ENCODE peak calls at places on chromosomes 12 and 14, in seven cellular contexts. One of them, this sample, is unnamed.

GRCh38 chr14:87566986-87567385 is 426.0 kb downstream of the GALC start:
- DNase-seq in coronary artery: no peak
- DNase-seq in fibroblast of lung: no peak
- DNase-seq in GM23248: peak; percentile 3
- DNase-seq in CD4-positive, alpha-beta T cell: no peak
- DNase-seq in right cardiac atrium: no peak
- DNase-seq in PC-9: no peak
- DNase-seq in this sample: no peak

GRCh38 chr12:4287325-4288290 is 14.0 kb downstream of the CCND2 start:
- DNase-seq in coronary artery: no peak
- DNase-seq in fibroblast of lung: peak; percentile 54
- DNase-seq in GM23248: peak; percentile 35
- DNase-seq in CD4-positive, alpha-beta T cell: no peak
- DNase-seq in right cardiac atrium: no peak
- DNase-seq in PC-9: no peak
- DNase-seq in this sample: no peak

GRCh38 chr12:26119391-26119981 is 5.4 kb downstream of the BHLHE41 start:
- DNase-seq in coronary artery: no peak
- DNase-seq in fibroblast of lung: peak; percentile 84
- DNase-seq in GM23248: peak; percentile 83
- DNase-seq in CD4-positive, alpha-beta T cell: no peak
- DNase-seq in right cardiac atrium: no peak
- DNase-seq in PC-9: no peak
- DNase-seq in this sample: no peak

GRCh38 chr14:69355955-69356321 is 42.2 kb downstream of the ERH start:
- DNase-seq in coronary artery: peak; percentile 81
- DNase-seq in fibroblast of lung: peak; percentile 50
- DNase-seq in GM23248: peak; percentile 92
- DNase-seq in CD4-positive, alpha-beta T cell: no peak
- DNase-seq in right cardiac atrium: peak; percentile 66
- DNase-seq in PC-9: no peak
- DNase-seq in this sample: no peak

GRCh38 chr14:40099316-40099715 is 667.1 kb upstream of the FBXO33 start:
- DNase-seq in coronary artery: no peak
- DNase-seq in fibroblast of lung: no peak
- DNase-seq in GM23248: no peak
- DNase-seq in CD4-positive, alpha-beta T cell: no peak
- DNase-seq in right cardiac atrium: no peak
- DNase-seq in PC-9: no peak
- DNase-seq in this sample: no peak

GRCh38 chr12:120175537-120175936 is 19.0 kb downstream of the GCN1 start:
- DNase-seq in coronary artery: no peak
- DNase-seq in fibroblast of lung: no peak
- DNase-seq in GM23248: no peak
- DNase-seq in CD4-positive, alpha-beta T cell: no peak
- DNase-seq in right cardiac atrium: no peak
- DNase-seq in PC-9: no peak
- DNase-seq in this sample: no peak

GRCh38 chr14:104983231-104983721 is 2.3 kb upstream of the CLBA1 start:
- DNase-seq in coronary artery: no peak
- DNase-seq in fibroblast of lung: no peak
- DNase-seq in GM23248: no peak
- DNase-seq in CD4-positive, alpha-beta T cell: no peak
- DNase-seq in right cardiac atrium: no peak
- DNase-seq in PC-9: no peak
- DNase-seq in this sample: no peak

GRCh38 chr12:53100466-53101151 is 2.7 kb upstream of the SOAT2 start:
- DNase-seq in coronary artery: peak; percentile 64
- DNase-seq in fibroblast of lung: no peak
- DNase-seq in GM23248: no peak
- DNase-seq in CD4-positive, alpha-beta T cell: no peak
- DNase-seq in right cardiac atrium: no peak
- DNase-seq in PC-9: no peak
- DNase-seq in this sample: no peak

GRCh38 chr14:55139152-55139551 is 10.1 kb downstream of the LGALS3 start:
- DNase-seq in coronary artery: no peak
- DNase-seq in fibroblast of lung: no peak
- DNase-seq in GM23248: no peak
- DNase-seq in CD4-positive, alpha-beta T cell: no peak
- DNase-seq in right cardiac atrium: no peak
- DNase-seq in PC-9: no peak
- DNase-seq in this sample: no peak

GRCh38 chr14:69460093-69460701 is 24.3 kb upstream of the PLEKHD1 start:
- DNase-seq in coronary artery: no peak
- DNase-seq in fibroblast of lung: peak; percentile 95
- DNase-seq in GM23248: peak; percentile 93
- DNase-seq in CD4-positive, alpha-beta T cell: peak; percentile 21
- DNase-seq in right cardiac atrium: peak; percentile 56
- DNase-seq in PC-9: peak; percentile 69
- DNase-seq in this sample: peak; percentile 48

GRCh38 chr14:68260121-68260520 is 440.5 kb downstream of the RAD51B start:
- DNase-seq in coronary artery: no peak
- DNase-seq in fibroblast of lung: no peak
- DNase-seq in GM23248: no peak
- DNase-seq in CD4-positive, alpha-beta T cell: no peak
- DNase-seq in right cardiac atrium: no peak
- DNase-seq in PC-9: no peak
- DNase-seq in this sample: no peak

GRCh38 chr14:72196237-72196636 is 264.0 kb downstream of the RGS6 start:
- DNase-seq in coronary artery: no peak
- DNase-seq in fibroblast of lung: no peak
- DNase-seq in GM23248: no peak
- DNase-seq in CD4-positive, alpha-beta T cell: no peak
- DNase-seq in right cardiac atrium: no peak
- DNase-seq in PC-9: no peak
- DNase-seq in this sample: no peak

GRCh38 chr14:59534361-59534987 is 42.1 kb downstream of the CCDC175 start:
- DNase-seq in coronary artery: no peak
- DNase-seq in fibroblast of lung: peak; percentile 60
- DNase-seq in GM23248: no peak
- DNase-seq in CD4-positive, alpha-beta T cell: no peak
- DNase-seq in right cardiac atrium: no peak
- DNase-seq in PC-9: no peak
- DNase-seq in this sample: no peak

GRCh38 chr12:92295523-92295922 is 149.9 kb upstream of the BTG1 start:
- DNase-seq in coronary artery: no peak
- DNase-seq in fibroblast of lung: no peak
- DNase-seq in GM23248: peak; percentile 74
- DNase-seq in CD4-positive, alpha-beta T cell: no peak
- DNase-seq in right cardiac atrium: no peak
- DNase-seq in PC-9: no peak
- DNase-seq in this sample: no peak

GRCh38 chr12:107519906-107520859 is 165.4 kb upstream of the PWP1 start:
- DNase-seq in coronary artery: no peak
- DNase-seq in fibroblast of lung: no peak
- DNase-seq in GM23248: no peak
- DNase-seq in CD4-positive, alpha-beta T cell: no peak
- DNase-seq in right cardiac atrium: no peak
- DNase-seq in PC-9: no peak
- DNase-seq in this sample: no peak

GRCh38 chr12:50062733-50063452 is 5.5 kb downstream of the ASIC1 start:
- DNase-seq in coronary artery: no peak
- DNase-seq in fibroblast of lung: no peak
- DNase-seq in GM23248: no peak
- DNase-seq in CD4-positive, alpha-beta T cell: no peak
- DNase-seq in right cardiac atrium: no peak
- DNase-seq in PC-9: peak; percentile 38
- DNase-seq in this sample: no peak

GRCh38 chr14:104898870-104899510 is 25.7 kb upstream of the PLD4 start:
- DNase-seq in coronary artery: peak; percentile 58
- DNase-seq in fibroblast of lung: peak; percentile 5
- DNase-seq in GM23248: no peak
- DNase-seq in CD4-positive, alpha-beta T cell: no peak
- DNase-seq in right cardiac atrium: peak; percentile 38
- DNase-seq in PC-9: no peak
- DNase-seq in this sample: no peak

GRCh38 chr14:53525608-53526007 is 372.5 kb upstream of the DDHD1 start:
- DNase-seq in coronary artery: no peak
- DNase-seq in fibroblast of lung: peak; percentile 62
- DNase-seq in GM23248: peak; percentile 84
- DNase-seq in CD4-positive, alpha-beta T cell: no peak
- DNase-seq in right cardiac atrium: no peak
- DNase-seq in PC-9: no peak
- DNase-seq in this sample: no peak

GRCh38 chr12:86838709-86839108 is 582.5 kb upstream of the MGAT4C start:
- DNase-seq in coronary artery: no peak
- DNase-seq in fibroblast of lung: peak; percentile 17
- DNase-seq in GM23248: no peak
- DNase-seq in CD4-positive, alpha-beta T cell: no peak
- DNase-seq in right cardiac atrium: no peak
- DNase-seq in PC-9: no peak
- DNase-seq in this sample: no peak

GRCh38 chr14:24403294-24404013 is 4.7 kb downstream of the NYNRIN start:
- DNase-seq in coronary artery: no peak
- DNase-seq in fibroblast of lung: peak; percentile 61
- DNase-seq in GM23248: peak; percentile 46
- DNase-seq in CD4-positive, alpha-beta T cell: no peak
- DNase-seq in right cardiac atrium: no peak
- DNase-seq in PC-9: no peak
- DNase-seq in this sample: no peak
- H3K27ac ChIP-seq in coronary artery: no peak overlapping the region
- H3K27ac ChIP-seq in fibroblast of lung: no peak overlapping the region
- H3K27ac ChIP-seq in GM23248: no peak overlapping the region
- H3K27ac ChIP-seq in CD4-positive, alpha-beta T cell: no peak overlapping the region
- H3K27ac ChIP-seq in right cardiac atrium: no peak overlapping the region
- H3K27ac ChIP-seq in PC-9: no peak overlapping the region
- H3K27ac ChIP-seq in this sample: no peak overlapping the region

GRCh38 chr14:93039649-93040315 is 75.9 kb downstream of the ITPK1 start:
- DNase-seq in coronary artery: no peak
- DNase-seq in fibroblast of lung: no peak
- DNase-seq in GM23248: no peak
- DNase-seq in CD4-positive, alpha-beta T cell: no peak
- DNase-seq in right cardiac atrium: no peak
- DNase-seq in PC-9: no peak
- DNase-seq in this sample: no peak
- H3K27ac ChIP-seq in coronary artery: peak overlapping the region; percentile 88
- H3K27ac ChIP-seq in fibroblast of lung: no peak overlapping the region
- H3K27ac ChIP-seq in GM23248: no peak overlapping the region
- H3K27ac ChIP-seq in CD4-positive, alpha-beta T cell: no peak overlapping the region
- H3K27ac ChIP-seq in right cardiac atrium: peak overlapping the region; percentile 93
- H3K27ac ChIP-seq in PC-9: peak overlapping the region; percentile 90
- H3K27ac ChIP-seq in this sample: peak overlapping the region; percentile 25

GRCh38 chr14:35158951-35159653 is 36.8 kb downstream of the PRORP start:
- DNase-seq in coronary artery: no peak
- DNase-seq in fibroblast of lung: no peak
- DNase-seq in GM23248: no peak
- DNase-seq in CD4-positive, alpha-beta T cell: no peak
- DNase-seq in right cardiac atrium: no peak
- DNase-seq in PC-9: no peak
- DNase-seq in this sample: no peak

GRCh38 chr14:35163384-35163783 is 41.0 kb downstream of the PRORP start:
- DNase-seq in coronary artery: no peak
- DNase-seq in fibroblast of lung: no peak
- DNase-seq in GM23248: no peak
- DNase-seq in CD4-positive, alpha-beta T cell: no peak
- DNase-seq in right cardiac atrium: no peak
- DNase-seq in PC-9: no peak
- DNase-seq in this sample: no peak

GRCh38 chr14:35161231-35161630 is 38.9 kb downstream of the PRORP start:
- DNase-seq in coronary artery: no peak
- DNase-seq in fibroblast of lung: no peak
- DNase-seq in GM23248: no peak
- DNase-seq in CD4-positive, alpha-beta T cell: no peak
- DNase-seq in right cardiac atrium: no peak
- DNase-seq in PC-9: no peak
- DNase-seq in this sample: no peak

GRCh38 chr14:35158491-35158890 is 36.1 kb downstream of the PRORP start:
- DNase-seq in coronary artery: no peak
- DNase-seq in fibroblast of lung: no peak
- DNase-seq in GM23248: no peak
- DNase-seq in CD4-positive, alpha-beta T cell: no peak
- DNase-seq in right cardiac atrium: no peak
- DNase-seq in PC-9: no peak
- DNase-seq in this sample: no peak

DNA sequence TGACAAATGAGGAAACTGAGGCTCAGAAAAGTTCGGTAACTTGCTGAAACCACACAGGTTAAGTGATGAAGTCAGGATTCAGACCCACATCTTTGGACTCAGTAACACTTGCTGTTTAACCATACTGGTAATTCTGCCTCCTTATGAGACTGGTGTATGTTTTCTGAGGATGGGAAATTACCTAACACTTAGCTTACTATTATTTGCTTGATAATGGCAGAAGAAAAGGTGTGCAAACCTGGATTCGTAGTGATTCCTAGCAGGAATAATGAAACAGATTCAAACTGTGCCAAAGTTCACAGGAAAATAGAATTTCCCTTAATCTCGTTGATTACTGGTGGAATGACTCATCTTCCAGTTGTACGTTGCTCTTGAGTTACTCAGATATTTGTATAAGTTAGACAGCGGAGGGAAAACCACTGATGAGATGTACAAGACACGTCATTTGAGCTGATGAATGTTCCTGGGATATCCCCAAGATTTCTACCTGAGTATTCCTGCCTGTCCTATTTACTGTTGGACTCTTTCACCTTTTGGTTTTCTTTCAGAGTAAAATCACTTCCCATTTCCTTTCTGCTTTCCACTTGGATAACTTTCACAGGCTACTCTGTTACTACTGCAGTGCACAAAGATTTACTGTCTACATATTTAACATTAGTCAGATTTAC is 37.5 kb downstream of the PRORP start:
- DNase-seq in coronary artery: no peak
- DNase-seq in fibroblast of lung: peak; percentile 89
- DNase-seq in GM23248: peak; percentile 96
- DNase-seq in CD4-positive, alpha-beta T cell: no peak
- DNase-seq in right cardiac atrium: no peak
- DNase-seq in PC-9: peak; percentile 7
- DNase-seq in this sample: peak; percentile 91
- H3K27ac ChIP-seq in coronary artery: peak overlapping the region; percentile 39
- H3K27ac ChIP-seq in fibroblast of lung: peak overlapping the region; percentile 62
- H3K27ac ChIP-seq in GM23248: peak overlapping the region; percentile 21
- H3K27ac ChIP-seq in CD4-positive, alpha-beta T cell: no peak overlapping the region
- H3K27ac ChIP-seq in right cardiac atrium: no peak overlapping the region
- H3K27ac ChIP-seq in PC-9: peak overlapping the region; percentile 65
- H3K27ac ChIP-seq in this sample: peak overlapping the region; percentile 44

DNA sequence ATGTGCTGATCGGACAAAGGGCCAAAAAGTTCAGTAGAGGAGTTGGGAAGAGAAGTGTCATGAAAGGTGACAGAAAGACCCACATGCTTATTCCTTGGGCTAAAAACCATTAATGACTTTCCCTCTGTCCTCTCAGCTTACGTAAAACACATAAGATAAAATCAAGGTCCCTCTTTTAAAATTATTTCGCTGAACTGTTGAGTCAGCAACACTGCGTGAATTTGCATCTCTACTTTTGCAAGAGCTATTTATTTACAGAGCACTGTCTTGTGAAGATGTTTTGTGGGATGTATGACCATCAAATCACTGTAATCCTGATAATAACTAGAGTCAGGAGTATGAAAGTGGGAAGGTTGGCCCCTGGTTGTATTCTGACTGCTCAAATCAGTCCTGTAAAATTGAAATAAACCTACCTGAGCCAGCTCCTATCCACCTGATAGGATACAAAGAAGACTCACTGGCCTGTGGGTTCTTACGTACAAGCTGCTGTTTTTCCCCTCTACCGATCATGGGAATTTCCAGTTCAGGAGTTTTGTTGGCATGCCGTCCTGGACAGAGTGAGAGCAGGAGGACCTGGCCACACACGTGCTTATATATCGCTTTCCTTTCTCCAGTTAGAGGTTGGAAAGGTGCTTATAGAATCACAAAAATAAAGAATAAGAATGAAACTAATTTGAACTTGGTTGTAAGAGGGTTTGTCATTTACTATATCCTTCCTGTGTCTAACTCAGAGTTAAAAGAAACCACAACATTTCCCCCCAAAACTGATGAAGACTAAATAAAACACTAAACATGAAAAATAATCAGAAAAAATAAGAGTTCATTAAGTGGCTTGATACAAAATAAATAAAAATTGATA is 42.9 kb downstream of the IFNG-AS1 start:
- DNase-seq in coronary artery: no peak
- DNase-seq in fibroblast of lung: no peak
- DNase-seq in GM23248: no peak
- DNase-seq in CD4-positive, alpha-beta T cell: no peak
- DNase-seq in right cardiac atrium: no peak
- DNase-seq in PC-9: no peak
- DNase-seq in this sample: no peak
- H3K27ac ChIP-seq in coronary artery: no peak overlapping the region
- H3K27ac ChIP-seq in fibroblast of lung: no peak overlapping the region
- H3K27ac ChIP-seq in GM23248: no peak overlapping the region
- H3K27ac ChIP-seq in CD4-positive, alpha-beta T cell: no peak overlapping the region
- H3K27ac ChIP-seq in right cardiac atrium: no peak overlapping the region
- H3K27ac ChIP-seq in PC-9: no peak overlapping the region
- H3K27ac ChIP-seq in this sample: no peak overlapping the region

This sample was measured in epithelial cell of prostate.